ENCODE peak calls at places on chromosomes 3 and 15, in seven cellular contexts. One of them, this sample, is unnamed.

GRCh38 chr3:191070201-191070600 is 128.8 kb upstream of the OSTN start:
- DNase-seq in kidney epithelial cell: peak; percentile 64
- DNase-seq in IMR-90: peak; percentile 95
- DNase-seq in lung: no peak
- DNase-seq in AG10803: peak; percentile 81
- DNase-seq in osteoblast: peak; percentile 72
- DNase-seq in ovary: no peak
- DNase-seq in this sample: no peak

GRCh38 chr3:80043226-80043625 is 275.4 kb upstream of the ROBO1 start:
- DNase-seq in kidney epithelial cell: no peak
- DNase-seq in IMR-90: no peak
- DNase-seq in lung: no peak
- DNase-seq in AG10803: no peak
- DNase-seq in osteoblast: no peak
- DNase-seq in ovary: no peak
- DNase-seq in this sample: no peak

GRCh38 chr3:157819826-157820517 is 286.2 kb downstream of the SHOX2 start:
- DNase-seq in kidney epithelial cell: no peak
- DNase-seq in IMR-90: no peak
- DNase-seq in lung: no peak
- DNase-seq in AG10803: no peak
- DNase-seq in osteoblast: no peak
- DNase-seq in ovary: no peak
- DNase-seq in this sample: no peak

GRCh38 chr3:4979401-4980228 is at the start of gene BHLHE40:
- DNase-seq in kidney epithelial cell: no peak
- DNase-seq in IMR-90: no peak
- DNase-seq in lung: no peak
- DNase-seq in AG10803: no peak
- DNase-seq in osteoblast: no peak
- DNase-seq in ovary: no peak
- DNase-seq in this sample: no peak

GRCh38 chr15:56242576-56243116 is 1.0 kb downstream of the RFX7 start:
- DNase-seq in kidney epithelial cell: no peak
- DNase-seq in IMR-90: no peak
- DNase-seq in lung: no peak
- DNase-seq in AG10803: no peak
- DNase-seq in osteoblast: peak; percentile 84
- DNase-seq in ovary: no peak
- DNase-seq in this sample: no peak

GRCh38 chr15:33358303-33358702 is 47.5 kb downstream of the RYR3 start:
- DNase-seq in kidney epithelial cell: peak; percentile 32
- DNase-seq in IMR-90: no peak
- DNase-seq in lung: no peak
- DNase-seq in AG10803: no peak
- DNase-seq in osteoblast: no peak
- DNase-seq in ovary: no peak
- DNase-seq in this sample: no peak

GRCh38 chr3:106759686-106760085 is 617.6 kb upstream of the CCDC54 start:
- DNase-seq in kidney epithelial cell: no peak
- DNase-seq in IMR-90: peak; percentile 14
- DNase-seq in lung: no peak
- DNase-seq in AG10803: peak; percentile 61
- DNase-seq in osteoblast: no peak
- DNase-seq in ovary: no peak
- DNase-seq in this sample: no peak

GRCh38 chr3:171190668-171191067 is 164.1 kb upstream of the SLC2A2 start:
- DNase-seq in kidney epithelial cell: no peak
- DNase-seq in IMR-90: peak; percentile 49
- DNase-seq in lung: no peak
- DNase-seq in AG10803: no peak
- DNase-seq in osteoblast: no peak
- DNase-seq in ovary: no peak
- DNase-seq in this sample: no peak

DNA sequence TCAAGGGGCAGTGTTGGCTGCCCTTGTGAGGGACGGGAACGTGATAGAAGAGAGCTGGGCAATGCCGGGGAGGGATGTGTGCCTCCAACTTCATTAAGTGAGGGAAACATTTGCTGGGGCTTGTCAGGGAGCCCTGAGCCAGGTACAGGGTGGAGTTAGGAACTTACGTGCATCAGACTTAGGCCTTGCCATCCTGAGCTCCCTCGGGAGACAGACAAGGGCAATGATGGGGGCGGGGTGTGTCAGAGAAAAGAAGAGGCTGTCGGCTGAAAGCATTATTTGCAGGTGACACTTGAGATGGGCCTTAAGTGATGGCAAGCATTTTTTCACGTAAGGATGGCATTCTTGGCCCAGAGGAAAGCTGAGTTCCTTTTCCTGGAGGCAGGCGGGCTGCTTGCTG is 1.6 kb downstream of the FAM131A start:
- DNase-seq in kidney epithelial cell: no peak
- DNase-seq in IMR-90: no peak
- DNase-seq in lung: no peak
- DNase-seq in AG10803: no peak
- DNase-seq in osteoblast: no peak
- DNase-seq in ovary: no peak
- DNase-seq in this sample: no peak
- H3K4me3 ChIP-seq in kidney epithelial cell: peak overlapping the region; percentile 2
- H3K4me3 ChIP-seq in IMR-90: peak overlapping the region; percentile 7
- H3K4me3 ChIP-seq in lung: no peak overlapping the region
- H3K4me3 ChIP-seq in AG10803: no peak overlapping the region
- H3K4me3 ChIP-seq in osteoblast: peak overlapping the region; percentile 59
- H3K4me3 ChIP-seq in ovary: peak overlapping the region; percentile 12
- H3K4me3 ChIP-seq in this sample: peak overlapping the region; percentile 35

GRCh38 chr3:188950832-188951489 is 220.8 kb upstream of the TPRG1 start:
- DNase-seq in kidney epithelial cell: peak; percentile 86
- DNase-seq in IMR-90: peak; percentile 99
- DNase-seq in lung: peak; percentile 71
- DNase-seq in AG10803: peak; percentile 92
- DNase-seq in osteoblast: peak; percentile 96
- DNase-seq in ovary: peak; percentile 82
- DNase-seq in this sample: peak; percentile 71
- TF ChIP-seq CTCF in kidney epithelial cell: no peak
- TF ChIP-seq CTCF in IMR-90: no peak
- TF ChIP-seq CTCF in lung: no peak
- TF ChIP-seq CTCF in AG10803: no peak
- TF ChIP-seq CTCF in osteoblast: no peak
- TF ChIP-seq CTCF in ovary: no peak
- TF ChIP-seq CTCF in this sample: no peak

DNA sequence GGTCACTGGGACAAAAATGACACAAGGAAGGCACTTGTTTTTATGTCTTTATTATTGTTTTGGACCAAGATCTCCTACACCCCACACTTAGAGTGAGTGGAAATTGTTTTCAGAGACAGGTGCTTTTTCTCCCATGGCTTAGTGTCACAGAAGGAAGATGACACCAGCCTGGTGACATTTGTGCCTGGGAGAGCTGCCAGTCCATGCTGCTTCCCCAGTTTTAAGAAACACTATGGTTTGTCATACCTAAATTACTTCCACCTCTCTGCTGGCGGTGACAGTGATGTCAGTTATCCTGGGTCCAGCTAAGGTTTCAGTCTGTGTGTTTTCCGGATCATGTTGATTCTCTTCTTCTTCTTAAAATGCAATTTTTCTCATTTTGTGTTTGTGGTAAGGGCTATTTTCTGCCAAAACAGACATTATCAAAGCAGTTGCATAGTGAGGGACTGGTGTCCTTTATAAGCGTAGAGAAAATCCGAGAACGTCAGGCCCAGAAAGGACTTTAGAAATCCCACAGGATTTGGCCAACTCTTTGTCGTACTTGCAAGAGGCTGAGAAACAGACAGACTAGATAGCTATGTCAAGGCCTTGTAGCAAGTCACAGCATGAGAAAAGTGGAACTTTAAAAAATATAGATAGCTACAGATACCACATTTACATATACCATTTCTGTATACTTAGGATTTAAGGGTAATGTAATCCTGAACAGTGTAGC is 149.5 kb downstream of the TP63 start:
- DNase-seq in kidney epithelial cell: no peak
- DNase-seq in IMR-90: no peak
- DNase-seq in lung: no peak
- DNase-seq in AG10803: no peak
- DNase-seq in osteoblast: no peak
- DNase-seq in ovary: no peak
- DNase-seq in this sample: peak; percentile 85
- H3K4me3 ChIP-seq in kidney epithelial cell: no peak overlapping the region
- H3K4me3 ChIP-seq in IMR-90: no peak overlapping the region
- H3K4me3 ChIP-seq in lung: no peak overlapping the region
- H3K4me3 ChIP-seq in AG10803: no peak overlapping the region
- H3K4me3 ChIP-seq in osteoblast: no peak overlapping the region
- H3K4me3 ChIP-seq in ovary: no peak overlapping the region
- H3K4me3 ChIP-seq in this sample: peak overlapping the region; percentile 31

DNA sequence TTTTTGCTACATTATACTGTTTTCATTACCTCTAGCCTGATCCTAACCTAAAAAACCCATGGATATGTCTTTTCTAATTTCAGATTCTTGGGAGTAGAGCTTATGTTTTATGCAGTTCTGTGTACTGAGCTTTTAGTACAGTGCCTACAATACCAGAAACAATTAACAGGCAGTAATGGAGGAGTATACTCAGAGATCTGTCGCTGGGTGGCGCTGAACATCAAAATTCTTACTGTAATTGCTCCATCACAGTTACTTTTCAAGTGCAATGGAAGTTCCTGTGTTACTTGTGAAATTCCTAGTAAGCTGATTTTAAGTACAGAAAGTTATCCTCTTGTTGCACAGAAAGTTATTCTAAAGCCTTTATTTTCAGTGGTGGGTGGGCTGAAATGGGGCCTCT is 66.9 kb downstream of the RNF13 start:
- DNase-seq in kidney epithelial cell: peak; percentile 28
- DNase-seq in IMR-90: peak; percentile 68
- DNase-seq in lung: peak; percentile 66
- DNase-seq in AG10803: peak; percentile 66
- DNase-seq in osteoblast: no peak
- DNase-seq in ovary: peak; percentile 82
- DNase-seq in this sample: peak; percentile 32
- TF ChIP-seq CTCF in kidney epithelial cell: peak; percentile 70
- TF ChIP-seq CTCF in IMR-90: peak; percentile 62
- TF ChIP-seq CTCF in lung: no peak
- TF ChIP-seq CTCF in AG10803: peak; percentile 71
- TF ChIP-seq CTCF in osteoblast: peak; percentile 77
- TF ChIP-seq CTCF in ovary: no peak
- TF ChIP-seq CTCF in this sample: peak; percentile 47

DNA sequence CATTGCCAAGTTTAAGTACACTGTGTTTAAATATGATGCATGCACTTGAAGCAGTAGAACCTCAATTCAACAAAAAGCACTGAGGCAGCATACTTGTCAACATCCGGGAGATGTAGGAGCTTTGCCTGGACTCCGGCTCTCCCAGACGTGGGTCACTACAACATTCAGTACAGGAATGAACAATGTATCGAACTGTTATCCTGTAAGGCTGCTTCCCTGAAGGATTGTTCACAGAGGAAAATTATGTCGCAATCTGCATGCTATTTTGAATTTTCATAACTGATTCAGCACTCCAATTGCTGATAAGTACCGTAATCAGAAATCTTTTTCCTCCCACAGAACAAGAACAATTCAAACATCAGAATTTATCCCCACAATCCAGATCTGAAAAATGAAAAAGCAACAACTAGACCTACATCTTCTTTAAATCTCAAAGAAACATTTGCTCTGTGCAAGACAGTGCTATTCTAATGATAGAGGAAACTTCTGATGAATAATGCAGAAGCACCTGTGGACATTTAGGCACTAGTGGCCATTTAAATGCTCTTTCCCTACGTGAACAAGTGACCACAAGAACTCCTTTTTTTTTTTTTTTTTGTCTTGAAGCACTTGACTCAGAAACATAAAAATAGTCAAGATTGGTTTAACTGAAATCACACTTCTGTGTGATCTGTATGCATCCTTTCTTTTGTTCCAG is 113.4 kb downstream of the PLCH1 start:
- DNase-seq in kidney epithelial cell: no peak
- DNase-seq in IMR-90: no peak
- DNase-seq in lung: no peak
- DNase-seq in AG10803: no peak
- DNase-seq in osteoblast: no peak
- DNase-seq in ovary: no peak
- DNase-seq in this sample: no peak
- H3K4me3 ChIP-seq in kidney epithelial cell: no peak overlapping the region
- H3K4me3 ChIP-seq in IMR-90: no peak overlapping the region
- H3K4me3 ChIP-seq in lung: no peak overlapping the region
- H3K4me3 ChIP-seq in AG10803: no peak overlapping the region
- H3K4me3 ChIP-seq in osteoblast: no peak overlapping the region
- H3K4me3 ChIP-seq in ovary: no peak overlapping the region
- H3K4me3 ChIP-seq in this sample: no peak overlapping the region